ENCODE peak calls at places on chromosomes 12 and 14, in five cellular contexts. Y is HepG2, F is SK-N-SH, A is K562, N is GM12878. I is an unnamed sample.

GRCh38 chr14:100789460-100790417 is 36.2 kb upstream of the MEG3 start:
- DNase-seq in F (no peak), A (no peak), Y (no peak), N (no peak), I (no peak)

GRCh38 chr12:94909609-94910008 is 93.9 kb downstream of the NDUFA12 start:
- DNase-seq in Y (no peak), A (no peak), N (no peak), F (no peak), I (no peak)

GRCh38 chr14:32230181-32230580 is 27.1 kb upstream of the RNU6-8 start:
- DNase-seq in N (no peak), A (no peak), Y (no peak), F (no peak), I (no peak)

GRCh38 chr14:24828486-24828885 is 194.5 kb upstream of the GZMB start:
- DNase-seq in N (no peak), Y (no peak), A (no peak), F (no peak), I (no peak)

GRCh38 chr12:3931721-3932120 is 58.5 kb upstream of the PARP11 start:
- DNase-seq in Y (no peak), A (no peak), F (no peak), N (no peak), I (no peak)

GRCh38 chr12:110379642-110380041 is 23.9 kb downstream of the ANAPC7 start:
- DNase-seq in N (no peak), A (no peak), Y (no peak), F (no peak), I (no peak)

GRCh38 chr12:11661491-11662085 is 12.1 kb downstream of the ETV6 start:
- DNase-seq in Y (no peak), A (no peak), F (no peak), N (no peak), I (no peak)

GRCh38 chr12:108568653-108569154 is 6.3 kb downstream of the ISCU start:
- DNase-seq in A (no peak), Y (no peak), F (no peak), N (peak), I (no peak)

GRCh38 chr14:93035917-93036651 is 79.6 kb downstream of the ITPK1 start:
- DNase-seq in Y (peak), F (no peak), A (peak), N (no peak), I (no peak)

GRCh38 chr12:39682689-39683477 is 63.3 kb upstream of the ABCD2 start:
- DNase-seq in Y (no peak), A (no peak), N (no peak), F (no peak), I (no peak)

GRCh38 chr12:574475-575128 is 88.6 kb downstream of the NINJ2 start:
- DNase-seq in F (no peak), A (no peak), N (no peak), Y (peak), I (no peak)

GRCh38 chr12:2970744-2971143 is 11.5 kb downstream of the TEAD4 start:
- DNase-seq in A (no peak), F (no peak), N (no peak), Y (no peak), I (no peak)

GRCh38 chr12:121397521-121397920 is 2.4 kb upstream of the RNF34 start:
- DNase-seq in N (no peak), Y (no peak), F (no peak), A (no peak), I (no peak)

GRCh38 chr12:121399391-121400331 is at the start of gene RNF34:
- DNase-seq in Y (peak), N (peak), A (peak), F (peak), I (peak)

GRCh38 chr12:121404734-121405133 is 4.8 kb downstream of the RNF34 start:
- DNase-seq in Y (peak), A (no peak), N (no peak), F (peak), I (no peak)

GRCh38 chr12:121403721-121404120 is 3.8 kb downstream of the RNF34 start:
- DNase-seq in Y (no peak), F (no peak), N (no peak), A (no peak), I (no peak)

DNA sequence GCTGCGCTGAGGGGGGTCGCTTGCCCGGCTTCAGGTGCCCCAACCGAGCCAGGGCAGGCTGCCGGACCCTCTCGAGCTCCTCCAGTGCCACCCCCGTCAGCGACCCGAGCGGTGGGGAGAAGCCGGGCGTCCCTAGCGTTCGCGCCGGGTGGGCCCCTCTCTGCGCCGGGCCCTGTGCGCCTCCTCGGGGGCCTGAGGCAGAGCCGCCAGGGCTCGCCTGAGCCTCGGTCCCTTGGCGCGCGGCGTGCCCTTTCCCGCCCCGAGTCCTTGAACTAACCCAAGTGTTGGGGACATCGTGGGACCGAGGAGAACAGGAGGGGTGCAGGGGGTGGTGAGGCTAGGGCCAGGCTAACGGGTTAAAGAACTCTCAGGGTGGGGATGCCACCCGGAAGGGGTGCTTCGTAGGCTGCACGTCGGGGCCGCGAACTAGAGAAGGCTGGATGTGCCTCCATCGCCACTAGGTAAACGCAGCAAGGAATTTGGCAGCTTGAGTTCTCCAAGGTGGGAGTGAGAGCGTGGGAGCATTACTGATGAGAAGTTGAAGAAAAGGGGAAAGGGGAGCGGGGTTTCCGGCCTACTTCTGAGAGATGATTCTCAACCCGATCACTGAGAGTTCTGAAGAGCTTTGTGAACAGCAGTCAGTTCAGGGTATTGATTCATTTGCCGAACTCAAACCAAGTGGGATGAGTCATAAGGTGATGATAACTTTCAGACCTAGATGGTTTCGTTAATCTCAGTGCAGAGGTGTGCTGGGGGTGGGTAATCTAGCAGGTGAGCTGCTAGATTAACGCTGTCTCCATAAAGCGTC is 618 bp downstream of the RNF34 start:
- DNase-seq in F (peak), Y (peak), N (peak), A (no peak), I (no peak)
- TF ChIP-seq POLR2AphosphoS5 in F (no peak), Y (no peak), N (peak), A (peak), I (no peak)

DNA sequence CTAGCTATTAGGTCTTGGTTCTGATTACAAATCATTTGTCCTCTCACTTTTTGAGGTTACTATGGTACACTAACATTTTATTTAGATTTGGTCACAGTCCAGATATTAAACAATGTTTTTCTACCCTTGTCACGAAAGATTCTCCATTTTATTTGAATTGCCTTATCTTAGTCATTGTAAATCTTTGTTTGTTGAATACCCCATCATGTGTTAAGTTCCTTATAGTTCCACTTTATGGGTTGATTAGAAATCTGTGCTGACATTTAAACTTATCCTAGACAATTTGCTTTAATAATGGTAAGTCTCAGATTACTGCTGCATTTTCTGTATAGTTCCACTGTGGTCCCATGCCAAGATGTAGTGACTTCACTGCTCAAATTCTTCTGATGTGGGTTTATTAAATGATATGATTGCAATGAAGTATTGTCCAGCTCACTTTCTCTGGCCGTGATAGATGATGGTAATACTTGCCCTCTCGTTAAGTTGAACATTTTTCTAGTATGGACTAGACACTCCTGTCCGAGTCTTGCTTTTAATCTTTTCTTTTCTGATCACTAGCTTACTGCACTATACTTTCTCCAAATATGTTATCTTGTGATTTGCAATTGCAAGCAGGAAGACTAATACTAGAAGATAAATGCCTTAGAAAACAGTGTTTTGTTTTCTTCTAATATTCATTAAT is 1107.3 kb downstream of the SLC6A15 start:
- DNase-seq in Y (no peak), N (no peak), F (no peak), A (no peak), I (no peak)
- TF ChIP-seq REST in Y (no peak), N (no peak), F (no peak), A (no peak), I (no peak)

DNA sequence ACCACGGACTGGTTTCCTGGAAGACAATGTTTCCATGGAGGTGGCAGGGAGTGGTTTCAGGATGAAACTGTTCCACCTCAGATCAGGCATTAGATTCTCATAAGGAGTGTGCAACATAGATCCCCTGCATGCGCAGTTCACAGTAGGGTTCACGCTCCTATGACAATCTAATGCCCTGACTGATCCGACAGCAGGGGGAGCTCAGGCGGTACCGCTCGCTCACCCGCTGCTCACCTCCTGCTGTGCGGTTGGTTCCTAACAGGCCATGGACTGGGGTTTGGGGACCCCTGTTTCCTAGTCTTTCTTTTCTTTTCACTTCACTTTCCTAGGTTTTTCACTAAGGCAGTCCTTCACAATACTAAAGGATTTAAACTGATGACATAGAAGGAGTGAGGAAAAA is 39.6 kb downstream of the GUCY2C start:
- DNase-seq in A (no peak), N (no peak), F (no peak), Y (peak), I (no peak)
- TF ChIP-seq GABPA in A (no peak), N (no peak), F (no peak), Y (no peak), I (no peak)

GRCh38 chr12:76020731-76021672 is 10.6 kb downstream of the PHLDA1 start:
- DNase-seq in A (no peak), Y (no peak), N (peak), F (no peak), I (peak)
- TF ChIP-seq POLR2AphosphoS5 in A (no peak), Y (no peak), N (no peak), F (peak), I (no peak)

GRCh38 chr12:29725587-29726320 is 58.0 kb downstream of the TMTC1 start:
- DNase-seq in N (peak), Y (no peak), F (peak), A (no peak), I (no peak)
- TF ChIP-seq REST in N (no peak), Y (no peak), F (no peak), A (no peak), I (no peak)

DNA sequence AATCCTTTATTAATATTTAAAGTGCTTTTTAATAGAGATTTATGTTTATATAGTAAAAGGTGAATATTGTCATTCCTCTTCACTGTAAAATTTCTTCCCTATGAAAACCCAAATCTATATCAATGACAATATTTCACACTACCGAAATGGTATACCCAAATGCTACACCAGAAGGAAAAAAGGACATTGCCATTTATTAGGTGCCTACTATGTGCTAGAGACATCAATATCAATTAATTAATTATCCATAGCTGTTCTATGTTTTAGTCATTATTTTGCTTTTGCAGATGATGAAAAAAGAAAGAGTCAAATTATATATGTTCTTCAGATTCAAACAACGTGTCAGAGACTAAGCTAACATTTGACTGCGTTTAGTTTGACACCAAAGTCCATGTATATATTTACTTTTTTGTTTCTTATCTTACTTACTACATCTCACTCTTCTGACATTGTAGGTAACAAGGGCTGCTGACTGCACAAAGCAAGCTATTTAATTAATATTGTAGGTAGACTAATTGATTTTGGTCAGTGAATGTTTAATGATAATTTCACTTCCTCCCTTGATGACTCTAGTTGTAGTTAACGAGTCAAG is 614.0 kb upstream of the FOXG1 start:
- DNase-seq in N (no peak), Y (peak), F (no peak), A (no peak), I (no peak)
- TF ChIP-seq GABPA in N (no peak), Y (no peak), F (no peak), A (no peak), I (no peak)

GRCh38 chr14:70666364-70666691 is 24.6 kb downstream of the TTC9 start:
- DNase-seq in N (no peak), F (no peak), Y (no peak), A (no peak), I (no peak)

GRCh38 chr14:70670992-70671651 is 29.4 kb downstream of the TTC9 start:
- DNase-seq in N (no peak), Y (no peak), A (no peak), F (no peak), I (no peak)

GRCh38 chr14:70672328-70672675 is 30.6 kb downstream of the TTC9 start:
- DNase-seq in Y (no peak), A (no peak), F (no peak), N (no peak), I (no peak)

GRCh38 chr14:70677324-70677723 is 35.6 kb downstream of the TTC9 start:
- DNase-seq in F (no peak), N (no peak), A (no peak), Y (no peak), I (no peak)

GRCh38 chr14:70671652-70672327 is 30.1 kb downstream of the TTC9 start:
- DNase-seq in N (no peak), A (no peak), Y (no peak), F (no peak), I (no peak)
- TF ChIP-seq POLR2AphosphoS5 in N (no peak), A (no peak), Y (no peak), F (no peak), I (no peak)

DNA sequence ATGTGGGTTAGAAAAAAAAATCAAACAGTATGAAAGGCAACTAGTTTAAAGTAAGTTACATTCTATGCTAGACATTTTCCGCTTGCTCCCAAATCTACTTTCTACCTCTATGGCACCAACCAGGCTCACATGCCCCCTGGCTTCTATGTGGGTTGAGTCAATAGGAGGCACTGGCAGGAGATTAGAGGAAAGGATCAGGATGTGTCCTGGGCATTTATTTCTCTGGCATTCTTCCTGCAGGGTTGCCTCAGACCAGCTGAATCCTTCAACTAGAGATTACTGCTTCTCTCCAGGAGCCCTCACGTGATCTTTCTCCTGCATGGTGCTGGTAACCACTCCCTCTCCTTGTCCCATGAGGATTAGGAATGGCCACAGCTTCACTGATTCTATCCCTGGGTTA is 14.9 kb upstream of the CCDC60 start:
- DNase-seq in A (no peak), Y (no peak), N (no peak), F (no peak), I (no peak)
- TF ChIP-seq REST in A (no peak), Y (no peak), N (no peak), F (no peak), I (no peak)

DNA sequence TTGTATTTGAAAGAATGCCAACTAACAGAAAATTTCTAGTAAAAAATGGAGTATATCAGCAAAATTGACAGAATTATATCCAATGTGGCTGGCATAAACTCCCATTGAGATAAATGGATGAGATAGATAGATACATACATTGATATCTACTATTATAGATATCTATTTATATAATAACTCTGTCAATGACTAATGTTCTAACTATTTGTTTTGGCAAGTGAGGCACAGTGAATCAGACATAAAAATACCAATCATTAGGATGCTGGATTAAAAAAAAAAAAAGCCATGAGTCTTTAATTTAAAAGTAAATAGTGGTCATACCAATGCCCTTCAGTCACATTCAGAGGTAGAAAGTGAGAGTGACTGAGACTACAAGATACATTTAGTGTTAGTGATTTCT is 33.7 kb upstream of the GLIPR1 start:
- DNase-seq in Y (no peak), F (no peak), A (no peak), N (no peak), I (no peak)
- TF ChIP-seq GABPA in Y (no peak), F (no peak), A (no peak), N (no peak), I (no peak)

GRCh38 chr12:32918890-32919791 is 22.6 kb upstream of the PKP2 start:
- DNase-seq in N (no peak), A (peak), Y (peak), F (peak), I (no peak)
- TF ChIP-seq POLR2AphosphoS5 in N (no peak), A (no peak), Y (no peak), F (no peak), I (no peak)

I was measured in HL-60.